ENCODE peak calls at places on chromosomes 11 and 22, in five cellular contexts. S, O, Z, A and R are unnamed samples.

GRCh38 chr11:3096909-3097395 is 39.7 kb upstream of the CARS1 start:
- DNase-seq in O (no peak), Z (no peak), S (no peak), A (no peak), R (no peak)

GRCh38 chr22:50670914-50671538 is 1.6 kb upstream of the SHANK3 start:
- DNase-seq in O (no peak), Z (no peak), S (no peak), A (no peak), R (no peak)

GRCh38 chr22:44142421-44143116 is 38.2 kb upstream of the PARVG start:
- DNase-seq in Z (no peak), O (no peak), A (no peak), S (no peak), R (no peak)

GRCh38 chr11:103295704-103296103 is 186.5 kb downstream of the DYNC2H1 start:
- DNase-seq in Z (peak; percentile 5), A (no peak), S (no peak), O (no peak), R (no peak)

GRCh38 chr22:42217019-42217751 is 53.3 kb downstream of the TCF20 start:
- DNase-seq in O (no peak), Z (no peak), S (no peak), A (no peak), R (no peak)

GRCh38 chr11:117175104-117175503 is 3.4 kb upstream of the SIDT2 start:
- DNase-seq in Z (no peak), A (no peak), S (no peak), O (no peak), R (no peak)

GRCh38 chr11:47163198-47163597 is 13.5 kb downstream of the ARFGAP2 start:
- DNase-seq in O (no peak), A (no peak), Z (peak; percentile 57), S (no peak), R (no peak)

GRCh38 chr11:120712014-120712413 is 200.5 kb downstream of the GRIK4 start:
- DNase-seq in S (no peak), A (no peak), O (no peak), Z (no peak), R (no peak)

GRCh38 chr11:123173040-123173855 is 21.8 kb downstream of the CLMP start:
- DNase-seq in A (no peak), Z (peak; percentile 98), S (no peak), O (no peak), R (peak; percentile 99)

GRCh38 chr11:103541186-103541795 is 432.1 kb downstream of the DYNC2H1 start:
- DNase-seq in S (no peak), Z (no peak), A (no peak), O (no peak), R (no peak)

GRCh38 chr11:64000026-64000739 is 13.9 kb downstream of the OTUB1 start:
- DNase-seq in S (no peak), Z (peak; percentile 68), O (peak; percentile 55), A (peak; percentile 79), R (peak; percentile 22)

GRCh38 chr11:45766469-45766868 is 38.5 kb upstream of the SLC35C1 start:
- DNase-seq in A (no peak), Z (no peak), O (no peak), S (no peak), R (no peak)

GRCh38 chr11:8631395-8632110 is 37.5 kb upstream of the STK33 start:
- DNase-seq in A (no peak), O (no peak), Z (peak; percentile 69), S (no peak), R (peak; percentile 67)

GRCh38 chr11:76578655-76579046 is 91.9 kb downstream of the LRRC32 start:
- DNase-seq in S (no peak), Z (no peak), O (no peak), A (peak; percentile 69), R (no peak)

GRCh38 chr11:12189543-12190235 is 79.3 kb downstream of the MICAL2 start:
- DNase-seq in O (peak; percentile 85), S (peak; percentile 95), A (no peak), Z (no peak), R (no peak)

GRCh38 chr11:119567667-119568582 is 145.0 kb upstream of the THY1 start:
- DNase-seq in S (no peak), A (no peak), O (no peak), Z (peak; percentile 94), R (peak; percentile 90)

GRCh38 chr22:41873391-41873790 is 40.5 kb downstream of the SREBF2 start:
- DNase-seq in Z (no peak), A (no peak), S (no peak), O (no peak), R (no peak)

GRCh38 chr11:13487661-13488030 is 8.2 kb downstream of the PTH start:
- DNase-seq in S (no peak), Z (peak; percentile 12), O (no peak), A (no peak), R (no peak)

GRCh38 chr11:13486926-13487660 is 8.7 kb downstream of the PTH start:
- DNase-seq in Z (peak; percentile 6), A (peak; percentile 39), O (no peak), S (no peak), R (no peak)
- TF ChIP-seq CTCF in Z (peak; percentile 36), A (no peak), O (no peak), S (peak; percentile 32), R (peak; percentile 51)

GRCh38 chr11:78417888-78418583 is 416 bp upstream of the GAB2 start:
- DNase-seq in Z (peak; percentile 64), A (peak; percentile 87), O (peak; percentile 67), S (no peak), R (peak; percentile 54)
- TF ChIP-seq CTCF in Z (peak; percentile 33), A (no peak), O (peak; percentile 38), S (no peak), R (peak; percentile 19)

GRCh38 chr11:84780689-84781293 is 846.4 kb downstream of the DLG2 start:
- DNase-seq in Z (peak; percentile 38), S (no peak), O (no peak), A (no peak), R (peak; percentile 12)
- TF ChIP-seq CTCF in Z (peak; percentile 61), S (peak; percentile 73), O (peak; percentile 46), A (peak; percentile 38), R (peak; percentile 60)

DNA sequence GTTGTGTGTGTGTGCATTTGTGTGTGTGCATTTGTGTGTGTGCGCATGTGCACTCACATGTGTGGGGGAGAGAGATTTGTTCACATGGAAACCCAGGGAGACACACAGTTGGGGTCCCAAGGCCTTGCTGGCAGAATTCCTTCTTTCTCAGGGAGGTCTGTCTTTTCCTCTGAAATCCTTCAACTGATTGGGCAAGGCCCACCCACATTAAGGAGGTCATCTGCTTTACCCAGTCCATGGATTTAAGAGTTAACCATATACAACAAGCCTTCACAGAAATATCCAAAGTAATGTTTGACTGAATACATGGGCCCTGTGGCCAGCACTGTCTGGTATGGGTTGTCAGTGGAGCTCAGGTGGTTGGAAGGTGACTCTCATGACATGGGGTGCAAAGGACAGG is 641.4 kb downstream of the BRD1 start:
- DNase-seq in Z (no peak), S (no peak), A (no peak), O (no peak), R (no peak)
- TF ChIP-seq CTCF in Z (no peak), S (no peak), A (no peak), O (no peak), R (no peak)

DNA sequence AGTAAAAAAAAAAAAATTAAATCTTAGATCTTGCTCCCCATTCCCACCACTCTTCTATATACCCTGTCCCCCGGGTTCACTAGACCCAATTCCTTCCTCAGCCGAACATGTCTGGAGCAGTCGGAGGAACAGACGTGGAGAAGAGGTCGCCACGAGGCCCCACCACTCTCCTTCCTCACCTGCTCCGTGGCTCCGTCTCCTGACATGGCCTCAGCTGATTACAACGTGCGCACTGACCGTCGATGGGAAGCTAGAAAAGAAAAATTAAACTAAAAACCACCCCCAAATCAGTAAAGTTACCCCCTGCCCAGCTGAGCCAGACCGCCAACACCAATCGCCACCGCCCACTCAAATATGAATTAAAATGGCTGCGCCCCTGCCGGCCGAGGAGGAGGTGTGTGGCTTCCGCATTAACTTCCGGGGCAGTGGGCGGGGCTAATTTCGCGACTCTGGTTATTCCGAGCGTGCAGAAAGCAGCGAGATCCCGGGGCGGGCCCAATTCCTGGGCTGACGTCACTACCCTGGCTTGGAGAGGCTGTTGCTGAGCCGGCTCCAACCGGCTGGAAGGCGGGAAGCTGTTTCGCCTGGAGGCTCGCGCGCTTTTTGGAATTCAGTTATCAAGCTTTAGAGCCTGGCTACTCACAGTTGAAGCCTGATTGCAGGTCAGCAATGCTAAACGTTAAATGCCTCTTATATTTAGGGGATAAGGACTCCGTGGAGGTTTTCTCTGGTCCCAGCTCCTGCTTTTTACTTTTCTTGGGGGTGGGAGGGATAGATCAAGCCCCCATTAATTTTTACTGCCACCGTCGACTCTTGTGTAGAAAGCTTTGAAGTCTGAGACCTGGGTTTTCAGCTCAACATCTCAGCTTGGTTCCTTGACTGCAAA is at the start of gene CSTF3:
- DNase-seq in A (peak; percentile 100), S (peak; percentile 99), O (peak; percentile 100), Z (peak; percentile 98), R (peak; percentile 98)
- TF ChIP-seq CTCF in A (peak; percentile 42), S (no peak), O (peak; percentile 94), Z (peak; percentile 57), R (peak; percentile 80)